ENCODE peak calls at places on chromosomes 13 and 19, in six cellular contexts. One of them, this sample, is unnamed. For H3K4me1, the result is how much of the 10 kb centered on the place peaks cover.

GRCh38 chr13:112779856-112780604 is 90.2 kb downstream of the ATP11A start:
- DNase-seq in right atrium auricular region: peak
- DNase-seq in PC-9: peak
- DNase-seq in fibroblast of lung: no peak
- DNase-seq in BE2C: no peak
- DNase-seq in sigmoid colon: no peak
- DNase-seq in this sample: no peak

GRCh38 chr13:52599037-52599852 is 43.0 kb upstream of the HNRNPA1L2 start:
- DNase-seq in right atrium auricular region: no peak
- DNase-seq in PC-9: no peak
- DNase-seq in fibroblast of lung: peak
- DNase-seq in BE2C: no peak
- DNase-seq in sigmoid colon: no peak
- DNase-seq in this sample: peak

GRCh38 chr13:81425286-81425685 is 1084.4 kb upstream of the SPRY2 start:
- DNase-seq in right atrium auricular region: no peak
- DNase-seq in PC-9: no peak
- DNase-seq in fibroblast of lung: no peak
- DNase-seq in BE2C: no peak
- DNase-seq in sigmoid colon: no peak
- DNase-seq in this sample: no peak

GRCh38 chr13:51997641-51998330 is 13.5 kb downstream of the ATP7B start:
- DNase-seq in right atrium auricular region: no peak
- DNase-seq in PC-9: peak
- DNase-seq in fibroblast of lung: no peak
- DNase-seq in BE2C: no peak
- DNase-seq in sigmoid colon: no peak
- DNase-seq in this sample: no peak

GRCh38 chr19:51784922-51785690 is 9.9 kb upstream of the FPR3 start:
- DNase-seq in right atrium auricular region: peak
- DNase-seq in PC-9: peak
- DNase-seq in fibroblast of lung: peak
- DNase-seq in BE2C: no peak
- DNase-seq in sigmoid colon: peak
- DNase-seq in this sample: no peak

GRCh38 chr19:3068071-3068470 is 5.8 kb upstream of the TLE5 start:
- DNase-seq in right atrium auricular region: no peak
- DNase-seq in PC-9: no peak
- DNase-seq in fibroblast of lung: no peak
- DNase-seq in BE2C: peak
- DNase-seq in sigmoid colon: no peak
- DNase-seq in this sample: no peak

GRCh38 chr19:55620410-55620809 is 4.0 kb downstream of the ZNF784 start:
- DNase-seq in right atrium auricular region: no peak
- DNase-seq in PC-9: no peak
- DNase-seq in fibroblast of lung: no peak
- DNase-seq in BE2C: no peak
- DNase-seq in sigmoid colon: no peak
- DNase-seq in this sample: no peak

GRCh38 chr13:26485786-26486185 is 71.7 kb upstream of the WASF3 start:
- DNase-seq in right atrium auricular region: no peak
- DNase-seq in PC-9: no peak
- DNase-seq in fibroblast of lung: no peak
- DNase-seq in BE2C: no peak
- DNase-seq in sigmoid colon: peak
- DNase-seq in this sample: no peak

GRCh38 chr13:26377038-26377437 is 123.1 kb downstream of the CDK8 start:
- DNase-seq in right atrium auricular region: no peak
- DNase-seq in PC-9: no peak
- DNase-seq in fibroblast of lung: no peak
- DNase-seq in BE2C: peak
- DNase-seq in sigmoid colon: no peak
- DNase-seq in this sample: peak

GRCh38 chr19:19750131-19750841 is 17.4 kb upstream of the ZNF14 start:
- DNase-seq in right atrium auricular region: peak
- DNase-seq in PC-9: no peak
- DNase-seq in fibroblast of lung: no peak
- DNase-seq in BE2C: no peak
- DNase-seq in sigmoid colon: no peak
- DNase-seq in this sample: no peak

GRCh38 chr13:28137556-28137955 is 789 bp upstream of the PAN3 start:
- DNase-seq in right atrium auricular region: no peak
- DNase-seq in PC-9: no peak
- DNase-seq in fibroblast of lung: peak
- DNase-seq in BE2C: no peak
- DNase-seq in sigmoid colon: no peak
- DNase-seq in this sample: no peak

GRCh38 chr13:20400774-20401173 is 124.9 kb downstream of the CRYL1 start:
- DNase-seq in right atrium auricular region: peak
- DNase-seq in PC-9: peak
- DNase-seq in fibroblast of lung: peak
- DNase-seq in BE2C: no peak
- DNase-seq in sigmoid colon: no peak
- DNase-seq in this sample: no peak

GRCh38 chr13:104004572-104004971 is 938.4 kb upstream of the SLC10A2 start:
- DNase-seq in right atrium auricular region: no peak
- DNase-seq in PC-9: no peak
- DNase-seq in fibroblast of lung: no peak
- DNase-seq in BE2C: no peak
- DNase-seq in sigmoid colon: no peak
- DNase-seq in this sample: no peak

GRCh38 chr19:29384676-29385075 is 141.1 kb upstream of the VSTM2B start:
- DNase-seq in right atrium auricular region: no peak
- DNase-seq in PC-9: no peak
- DNase-seq in fibroblast of lung: no peak
- DNase-seq in BE2C: no peak
- DNase-seq in sigmoid colon: peak
- DNase-seq in this sample: no peak

GRCh38 chr19:38619361-38620174 is 580 bp downstream of the EIF3K start:
- DNase-seq in right atrium auricular region: no peak
- DNase-seq in PC-9: no peak
- DNase-seq in fibroblast of lung: no peak
- DNase-seq in BE2C: no peak
- DNase-seq in sigmoid colon: no peak
- DNase-seq in this sample: no peak

GRCh38 chr13:30019648-30020626 is 169.5 kb upstream of the UBL3 start:
- DNase-seq in right atrium auricular region: no peak
- DNase-seq in PC-9: no peak
- DNase-seq in fibroblast of lung: no peak
- DNase-seq in BE2C: no peak
- DNase-seq in sigmoid colon: no peak
- DNase-seq in this sample: no peak

GRCh38 chr19:41769608-41770007 is 14.3 kb downstream of the CEACAM6 start:
- DNase-seq in right atrium auricular region: no peak
- DNase-seq in PC-9: no peak
- DNase-seq in fibroblast of lung: no peak
- DNase-seq in BE2C: no peak
- DNase-seq in sigmoid colon: no peak
- DNase-seq in this sample: no peak

GRCh38 chr13:57553932-57554331 is 77.6 kb upstream of the PCDH17 start:
- DNase-seq in right atrium auricular region: no peak
- DNase-seq in PC-9: no peak
- DNase-seq in fibroblast of lung: no peak
- DNase-seq in BE2C: no peak
- DNase-seq in sigmoid colon: no peak
- DNase-seq in this sample: no peak

GRCh38 chr13:19864018-19864338 is 529 bp upstream of the ZMYM5 start:
- DNase-seq in right atrium auricular region: peak
- DNase-seq in PC-9: peak
- DNase-seq in fibroblast of lung: peak
- DNase-seq in BE2C: peak
- DNase-seq in sigmoid colon: peak
- DNase-seq in this sample: peak

GRCh38 chr19:10518444-10519361 is 1.5 kb upstream of the S1PR5 start:
- DNase-seq in right atrium auricular region: no peak
- DNase-seq in PC-9: no peak
- DNase-seq in fibroblast of lung: no peak
- DNase-seq in BE2C: no peak
- DNase-seq in sigmoid colon: no peak
- DNase-seq in this sample: no peak

GRCh38 chr13:28623782-28624706 is 34.9 kb upstream of the POMP start:
- DNase-seq in right atrium auricular region: no peak
- DNase-seq in PC-9: no peak
- DNase-seq in fibroblast of lung: no peak
- DNase-seq in BE2C: no peak
- DNase-seq in sigmoid colon: no peak
- DNase-seq in this sample: no peak

GRCh38 chr19:18468517-18468916 is 30.6 kb upstream of the ISYNA1 start:
- DNase-seq in right atrium auricular region: no peak
- DNase-seq in PC-9: no peak
- DNase-seq in fibroblast of lung: no peak
- DNase-seq in BE2C: no peak
- DNase-seq in sigmoid colon: peak
- DNase-seq in this sample: no peak

GRCh38 chr19:50025794-50026549 is at the start of gene ZNF473:
- DNase-seq in right atrium auricular region: peak
- DNase-seq in PC-9: peak
- DNase-seq in fibroblast of lung: peak
- DNase-seq in BE2C: peak
- DNase-seq in sigmoid colon: peak
- DNase-seq in this sample: no peak

GRCh38 chr19:38516802-38517201 is 83.3 kb downstream of the RYR1 start:
- DNase-seq in right atrium auricular region: no peak
- DNase-seq in PC-9: no peak
- DNase-seq in fibroblast of lung: no peak
- DNase-seq in BE2C: no peak
- DNase-seq in sigmoid colon: no peak
- DNase-seq in this sample: no peak

GRCh38 chr13:37446503-37446902 is 152.1 kb downstream of the POSTN start:
- DNase-seq in right atrium auricular region: no peak
- DNase-seq in PC-9: no peak
- DNase-seq in fibroblast of lung: peak
- DNase-seq in BE2C: no peak
- DNase-seq in sigmoid colon: no peak
- DNase-seq in this sample: no peak

GRCh38 chr19:16623066-16623465 is 4.9 kb downstream of the MED26 start:
- DNase-seq in right atrium auricular region: no peak
- DNase-seq in PC-9: no peak
- DNase-seq in fibroblast of lung: no peak
- DNase-seq in BE2C: no peak
- DNase-seq in sigmoid colon: no peak
- DNase-seq in this sample: no peak
- H3K4me1 ChIP-seq in right atrium auricular region: under half
- H3K4me1 ChIP-seq in PC-9: under half
- H3K4me1 ChIP-seq in fibroblast of lung: under half
- H3K4me1 ChIP-seq in BE2C: under half
- H3K4me1 ChIP-seq in sigmoid colon: under half
- H3K4me1 ChIP-seq in this sample: under half

GRCh38 chr19:46953955-46954501 is 65.6 kb upstream of the NPAS1 start:
- DNase-seq in right atrium auricular region: no peak
- DNase-seq in PC-9: no peak
- DNase-seq in fibroblast of lung: no peak
- DNase-seq in BE2C: no peak
- DNase-seq in sigmoid colon: no peak
- DNase-seq in this sample: no peak

GRCh38 chr19:46952874-46953273 is 66.8 kb upstream of the NPAS1 start:
- DNase-seq in right atrium auricular region: no peak
- DNase-seq in PC-9: no peak
- DNase-seq in fibroblast of lung: no peak
- DNase-seq in BE2C: no peak
- DNase-seq in sigmoid colon: no peak
- DNase-seq in this sample: no peak

GRCh38 chr19:46954502-46955004 is 65.1 kb upstream of the NPAS1 start:
- DNase-seq in right atrium auricular region: no peak
- DNase-seq in PC-9: no peak
- DNase-seq in fibroblast of lung: no peak
- DNase-seq in BE2C: no peak
- DNase-seq in sigmoid colon: no peak
- DNase-seq in this sample: no peak

GRCh38 chr19:46951236-46951986 is 68.2 kb upstream of the NPAS1 start:
- DNase-seq in right atrium auricular region: no peak
- DNase-seq in PC-9: no peak
- DNase-seq in fibroblast of lung: peak
- DNase-seq in BE2C: no peak
- DNase-seq in sigmoid colon: no peak
- DNase-seq in this sample: no peak

GRCh38 chr19:46950526-46951235 is 69.0 kb upstream of the NPAS1 start:
- DNase-seq in right atrium auricular region: no peak
- DNase-seq in PC-9: no peak
- DNase-seq in fibroblast of lung: no peak
- DNase-seq in BE2C: no peak
- DNase-seq in sigmoid colon: no peak
- DNase-seq in this sample: no peak
- H3K4me1 ChIP-seq in right atrium auricular region: under half
- H3K4me1 ChIP-seq in PC-9: under half
- H3K4me1 ChIP-seq in fibroblast of lung: under half
- H3K4me1 ChIP-seq in BE2C: under half
- H3K4me1 ChIP-seq in sigmoid colon: under half
- H3K4me1 ChIP-seq in this sample: under half

DNA sequence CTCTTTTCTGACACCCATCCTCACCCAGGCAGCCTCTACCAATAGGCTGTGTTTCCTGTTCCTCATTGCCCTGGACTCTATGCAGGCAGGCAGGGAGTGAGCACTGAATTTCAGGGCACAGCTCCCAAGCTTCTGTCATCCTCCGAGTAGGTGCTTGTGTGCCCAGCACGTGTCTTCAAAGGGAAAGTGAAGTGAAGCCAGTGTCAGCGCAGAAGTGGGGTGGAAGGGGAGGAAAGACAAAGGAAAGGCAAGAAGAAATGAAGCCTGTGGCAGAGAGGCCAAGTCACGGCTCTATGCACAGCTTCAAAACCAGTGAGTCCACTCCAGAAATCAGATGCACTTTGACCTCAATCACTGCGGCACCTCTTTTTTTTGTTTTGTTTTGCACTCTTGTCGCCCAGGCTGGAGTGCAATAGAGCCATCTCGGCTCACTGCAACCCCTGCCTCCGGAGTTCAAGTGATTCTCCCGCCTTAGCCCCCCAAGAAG is 16.9 kb downstream of the CEBPA start:
- DNase-seq in right atrium auricular region: no peak
- DNase-seq in PC-9: no peak
- DNase-seq in fibroblast of lung: no peak
- DNase-seq in BE2C: no peak
- DNase-seq in sigmoid colon: no peak
- DNase-seq in this sample: no peak
- H3K4me1 ChIP-seq in right atrium auricular region: under half
- H3K4me1 ChIP-seq in PC-9: under half
- H3K4me1 ChIP-seq in fibroblast of lung: under half
- H3K4me1 ChIP-seq in BE2C: under half
- H3K4me1 ChIP-seq in sigmoid colon: under half
- H3K4me1 ChIP-seq in this sample: under half

DNA sequence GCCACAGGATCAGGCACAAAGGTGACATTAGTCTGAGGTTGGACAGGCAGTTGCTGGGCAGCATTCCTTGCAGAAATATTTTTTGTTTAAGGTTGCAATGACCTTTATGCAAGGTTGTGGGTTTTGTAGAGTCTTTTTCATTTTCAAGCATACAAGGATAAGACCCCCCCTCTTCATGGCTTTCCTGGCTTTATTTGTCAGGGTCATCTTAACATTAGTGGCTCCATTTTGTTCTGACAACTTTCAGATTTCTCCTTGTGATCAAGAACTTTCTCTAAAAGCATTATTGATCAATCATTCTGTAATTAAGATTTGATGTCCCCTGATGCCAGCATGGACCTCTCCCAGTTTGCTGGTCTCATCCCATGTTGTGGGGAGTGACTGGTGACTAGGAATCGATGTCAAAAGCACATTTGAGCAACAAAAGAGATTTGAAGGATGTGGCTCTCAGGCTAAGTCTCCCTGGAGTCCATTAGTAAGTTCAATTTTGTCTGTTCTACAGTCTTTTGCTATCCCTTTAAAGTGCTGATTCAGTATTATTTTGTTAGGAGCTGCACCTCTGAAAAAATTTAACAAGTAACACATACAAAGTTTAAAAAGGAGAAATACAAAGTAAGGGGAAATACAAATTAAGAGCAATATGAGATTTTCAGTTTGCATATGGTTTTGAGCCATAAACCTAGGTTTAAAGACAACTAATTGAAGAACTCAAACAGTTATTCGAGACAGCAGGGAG is 5.3 kb downstream of the CARD8 start:
- DNase-seq in right atrium auricular region: no peak
- DNase-seq in PC-9: no peak
- DNase-seq in fibroblast of lung: no peak
- DNase-seq in BE2C: no peak
- DNase-seq in sigmoid colon: no peak
- DNase-seq in this sample: no peak
- H3K4me1 ChIP-seq in right atrium auricular region: under half
- H3K4me1 ChIP-seq in PC-9: under half
- H3K4me1 ChIP-seq in fibroblast of lung: under half
- H3K4me1 ChIP-seq in BE2C: under half
- H3K4me1 ChIP-seq in sigmoid colon: under half
- H3K4me1 ChIP-seq in this sample: half or more

This sample was measured in endothelial cell of umbilical vein.